ENCODE peak calls at places on chromosomes 12 and 14, in seven cellular contexts. O is GM23338, Q is breast epithelium, V is transverse colon, I is H1, E is prostate gland, Z is HCT116. H is an unnamed sample.

GRCh38 chr14:64209428-64210165 is 84.6 kb downstream of the ESR2 start:
- DNase-seq in O (no peak), Q (no peak), V (peak), I (no peak), E (no peak), Z (no peak), H (peak)

GRCh38 chr14:70567791-70568190 is 32.7 kb downstream of the MED6 start:
- DNase-seq in O (peak), Q (no peak), V (no peak), I (peak), E (no peak), Z (peak), H (no peak)

GRCh38 chr12:6312529-6313325 is 2.2 kb downstream of the PLEKHG6 start:
- DNase-seq in O (peak), Q (peak), V (peak), I (no peak), E (peak), Z (no peak), H (no peak)

GRCh38 chr12:68040450-68041075 is 51.3 kb downstream of the IFNG-AS1 start:
- DNase-seq in O (peak), Q (no peak), V (peak), I (no peak), E (peak), Z (peak), H (no peak)

GRCh38 chr12:108911915-108912314 is 32.0 kb downstream of the DAO start:
- DNase-seq in O (no peak), Q (peak), V (no peak), I (no peak), E (peak), Z (no peak), H (no peak)

GRCh38 chr12:70418101-70418500 is 52.0 kb downstream of the KCNMB4 start:
- DNase-seq in O (no peak), Q (no peak), V (no peak), I (no peak), E (no peak), Z (no peak), H (no peak)

GRCh38 chr12:132665794-132666193 is 21.3 kb downstream of the POLE start:
- DNase-seq in O (no peak), Q (no peak), V (no peak), I (no peak), E (no peak), Z (no peak), H (no peak)

GRCh38 chr12:112839386-112839972 is 47.9 kb downstream of the RPH3A start:
- DNase-seq in O (peak), Q (no peak), V (no peak), I (no peak), E (no peak), Z (no peak), H (no peak)

GRCh38 chr12:13609874-13610273 is 371.5 kb downstream of the GRIN2B start:
- DNase-seq in O (no peak), Q (no peak), V (no peak), I (no peak), E (no peak), Z (no peak), H (no peak)

GRCh38 chr12:28767836-28768348 is 381.2 kb upstream of the FAR2 start:
- DNase-seq in O (no peak), Q (no peak), V (no peak), I (no peak), E (no peak), Z (no peak), H (no peak)

GRCh38 chr14:77988966-77989365 is 181.2 kb upstream of the NRXN3 start:
- DNase-seq in O (no peak), Q (no peak), V (no peak), I (no peak), E (no peak), Z (no peak), H (no peak)

GRCh38 chr12:12804432-12804886 is 8.7 kb upstream of the DDX47 start:
- DNase-seq in O (no peak), Q (no peak), V (no peak), I (no peak), E (no peak), Z (peak), H (no peak)

GRCh38 chr12:88113871-88114270 is 28.0 kb downstream of the CEP290 start:
- DNase-seq in O (no peak), Q (no peak), V (no peak), I (no peak), E (no peak), Z (no peak), H (no peak)

GRCh38 chr14:94619297-94619696 is 7.1 kb downstream of the SERPINA3 start:
- DNase-seq in O (no peak), Q (no peak), V (no peak), I (no peak), E (no peak), Z (no peak), H (peak)

GRCh38 chr12:69986109-69986508 is 161.1 kb downstream of the MYRFL start:
- DNase-seq in O (no peak), Q (no peak), V (no peak), I (no peak), E (no peak), Z (no peak), H (no peak)

GRCh38 chr12:131096681-131097181 is 143.0 kb downstream of the ADGRD1 start:
- DNase-seq in O (no peak), Q (peak), V (no peak), I (no peak), E (no peak), Z (no peak), H (peak)

GRCh38 chr14:50363734-50364113 is 33.0 kb downstream of the CDKL1 start:
- DNase-seq in O (no peak), Q (no peak), V (peak), I (no peak), E (no peak), Z (no peak), H (peak)
- H3K4me3 ChIP-seq in O (no peak), Q (peak), V (no peak), I (no peak), E (no peak), Z (no peak), H (peak)

GRCh38 chr14:52044791-52045522 is 23.9 kb downstream of the NID2 start:
- DNase-seq in O (no peak), Q (no peak), V (no peak), I (no peak), E (no peak), Z (no peak), H (no peak)
- TF ChIP-seq POLR2AphosphoS5 in O (no peak), Q (no peak), V (peak), I (no peak), E (peak), Z (no peak), H (no peak)

GRCh38 chr12:96199465-96199864 is 5.3 kb downstream of the ELK3 start:
- DNase-seq in O (no peak), Q (no peak), V (no peak), I (no peak), E (no peak), Z (no peak), H (no peak)

GRCh38 chr12:96196781-96197180 is 2.6 kb downstream of the ELK3 start:
- DNase-seq in O (no peak), Q (no peak), V (no peak), I (no peak), E (no peak), Z (no peak), H (no peak)

GRCh38 chr12:96197503-96198272 is 3.5 kb downstream of the ELK3 start:
- DNase-seq in O (no peak), Q (no peak), V (no peak), I (no peak), E (no peak), Z (peak), H (no peak)

GRCh38 chr12:96201272-96202227 is 7.4 kb downstream of the ELK3 start:
- DNase-seq in O (no peak), Q (no peak), V (no peak), I (no peak), E (no peak), Z (no peak), H (no peak)

DNA sequence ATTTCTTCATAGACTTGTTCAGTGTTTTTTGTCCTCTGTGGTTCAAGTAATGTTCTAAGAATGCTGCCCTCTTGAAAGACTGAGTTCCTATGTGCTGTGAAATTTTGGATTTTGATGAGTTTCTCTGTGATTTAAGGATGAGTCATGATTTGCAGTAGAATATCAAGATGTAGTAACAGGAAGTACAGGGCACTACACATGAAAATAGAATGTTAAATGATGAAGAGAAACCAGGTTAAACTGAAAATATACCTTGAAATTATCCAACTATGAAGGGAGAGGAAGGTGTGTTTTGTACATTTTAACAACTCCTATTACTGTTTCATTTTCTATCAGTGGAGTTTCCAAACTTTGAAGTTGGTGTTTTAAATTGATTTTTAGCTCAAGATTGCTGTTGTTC is 4.8 kb downstream of the ELK3 start:
- DNase-seq in O (no peak), Q (no peak), V (no peak), I (no peak), E (no peak), Z (peak), H (no peak)
- H3K4me3 ChIP-seq in O (no peak), Q (no peak), V (no peak), I (no peak), E (no peak), Z (no peak), H (no peak)

DNA sequence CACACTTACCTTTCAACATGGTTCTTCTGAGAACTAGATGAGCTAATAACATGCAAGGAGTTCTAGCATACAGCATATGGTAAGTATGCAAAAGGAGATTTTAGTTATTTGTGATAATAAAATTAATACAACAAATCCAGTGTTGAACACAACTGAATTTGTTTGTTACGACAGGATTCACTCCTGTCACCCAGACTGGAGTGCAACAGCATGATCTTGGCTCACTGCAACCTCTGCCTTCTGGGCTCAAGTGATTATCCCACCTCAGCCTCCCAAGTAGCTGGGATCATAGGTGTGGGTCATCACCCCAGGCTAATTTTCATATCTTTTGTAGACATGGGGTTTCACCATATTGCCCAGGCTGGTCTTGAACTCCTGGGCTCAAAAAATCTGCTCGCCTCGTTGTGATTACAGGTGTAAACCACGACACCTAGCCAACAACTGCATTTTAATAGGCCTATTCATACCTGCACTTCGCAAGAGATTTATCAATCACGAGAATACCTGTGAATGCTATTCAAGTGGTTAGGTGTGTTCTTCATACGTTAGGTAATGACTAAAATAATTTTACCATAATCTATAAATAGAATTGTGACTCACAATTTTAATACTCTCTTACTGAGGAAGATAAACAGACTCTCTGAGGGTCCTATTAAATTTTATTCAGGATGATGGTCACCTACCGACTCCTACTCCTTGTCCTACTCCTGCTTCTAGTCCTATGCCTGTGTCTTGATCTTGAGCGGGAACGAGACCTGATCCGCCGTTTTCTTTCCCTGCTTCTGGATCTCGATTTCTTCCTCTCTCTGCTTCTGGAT is 10.0 kb downstream of the RSRC2 start:
- DNase-seq in O (no peak), Q (no peak), V (no peak), I (no peak), E (no peak), Z (no peak), H (no peak)
- TF ChIP-seq POLR2AphosphoS5 in O (no peak), Q (no peak), V (no peak), I (peak), E (no peak), Z (peak), H (no peak)